ENCODE peak calls at places on chromosomes 12 and 14, in five cellular contexts. R is ELR; Y is activated CD4-positive, alpha-beta T cell treated with anti-CD3 and anti-CD28 coated beads, Interleukin-2, amount 50 U/mL, for 4 hours; I is CD4-positive, CD25-positive, alpha-beta regulatory T cell; H is stimulated activated CD4-positive, alpha-beta T cell treated with anti-CD3 and anti-CD28 coated beads, Interleukin-2, amount 100 ng/mL, for 48 hours. X is an unnamed sample.

GRCh38 chr12:47073951-47074350 is 5.5 kb upstream of the PCED1B start:
- DNase-seq in R (no peak), Y (no peak), I (no peak), H (no peak), X (no peak)

GRCh38 chr12:49451468-49452259 is 84.4 kb downstream of the SPATS2 start:
- DNase-seq in R (no peak), Y (no peak), I (no peak), H (no peak), X (peak)

GRCh38 chr14:68981539-68981976 is 2.5 kb upstream of the ACTN1 start:
- DNase-seq in R (peak), Y (no peak), I (no peak), H (no peak), X (no peak)

GRCh38 chr12:6384499-6385436 is 806 bp downstream of the LTBR start:
- DNase-seq in R (peak), Y (no peak), I (no peak), H (no peak), X (no peak)

GRCh38 chr14:68210729-68211299 is 391.2 kb downstream of the RAD51B start:
- DNase-seq in R (peak), Y (peak), I (peak), H (peak), X (peak)

GRCh38 chr12:63929426-63929825 is 84.9 kb downstream of the SRGAP1 start:
- DNase-seq in R (peak), Y (no peak), I (no peak), H (no peak), X (no peak)

GRCh38 chr12:6730169-6730568 is 6.3 kb downstream of the COPS7A start:
- DNase-seq in R (no peak), Y (no peak), I (no peak), H (no peak), X (no peak)

GRCh38 chr14:68673464-68673863 is 119.4 kb downstream of the ZFP36L1 start:
- DNase-seq in R (no peak), Y (no peak), I (no peak), H (no peak), X (no peak)

GRCh38 chr14:21106191-21106505 is 5.3 kb downstream of the TMEM253 start:
- DNase-seq in R (peak), Y (no peak), I (no peak), H (no peak), X (no peak)

GRCh38 chr14:102498005-102498677 is 11.4 kb downstream of the ANKRD9 start:
- DNase-seq in R (no peak), Y (no peak), I (no peak), H (no peak), X (no peak)

GRCh38 chr14:81166126-81166525 is 54.6 kb downstream of the GTF2A1 start:
- DNase-seq in R (no peak), Y (no peak), I (no peak), H (no peak), X (no peak)

GRCh38 chr14:74326369-74327152 is 21.7 kb upstream of the VRTN start:
- DNase-seq in R (no peak), Y (no peak), I (no peak), H (no peak), X (no peak)

GRCh38 chr12:125983784-125984510 is 918.7 kb downstream of the AACS start:
- DNase-seq in R (no peak), Y (no peak), I (no peak), H (no peak), X (no peak)

GRCh38 chr14:90423166-90423565 is 26.3 kb downstream of the CALM1 start:
- DNase-seq in R (no peak), Y (no peak), I (no peak), H (no peak), X (no peak)

GRCh38 chr12:15541996-15542631 is 219.8 kb downstream of the PTPRO start:
- DNase-seq in R (no peak), Y (no peak), I (no peak), H (no peak), X (no peak)

GRCh38 chr12:40735551-40736230 is 43.5 kb downstream of the CNTN1 start:
- DNase-seq in R (no peak), Y (no peak), I (no peak), H (no peak), X (no peak)

GRCh38 chr14:75521415-75522199 is 662 bp upstream of the BATF start:
- DNase-seq in R (no peak), Y (no peak), I (no peak), H (no peak), X (no peak)

GRCh38 chr12:31897791-31898503 is 61.3 kb upstream of the RESF1 start:
- DNase-seq in R (no peak), Y (no peak), I (no peak), H (no peak), X (no peak)

GRCh38 chr14:61885203-61885961 is 123.2 kb downstream of the SNAPC1 start:
- DNase-seq in R (no peak), Y (no peak), I (no peak), H (no peak), X (no peak)

GRCh38 chr12:23640754-23641153 is 308.7 kb downstream of the SOX5 start:
- DNase-seq in R (no peak), Y (no peak), I (no peak), H (no peak), X (no peak)

GRCh38 chr14:76647699-76648298 is 113.5 kb upstream of the VASH1 start:
- DNase-seq in R (peak), Y (no peak), I (no peak), H (peak), X (peak)

GRCh38 chr12:121781751-121782615 is 11.5 kb downstream of the RHOF start:
- DNase-seq in R (peak), Y (peak), I (peak), H (no peak), X (no peak)